ENCODE peak calls at places on chromosome 7, in seven cellular contexts. E, B, Z, C, K, N and O are unnamed samples.

GRCh38 chr7:88357794-88358533 is 51.3 kb upstream of the STEAP4 start:
- DNase-seq in E (peak; percentile 45), B (no peak), Z (peak; percentile 24), C (no peak), K (no peak), N (no peak), O (no peak)

GRCh38 chr7:131040467-131040932 is 287.2 kb upstream of the MKLN1 start:
- DNase-seq in E (peak; percentile 70), B (no peak), Z (peak; percentile 14), C (peak; percentile 63), K (no peak), N (peak; percentile 60), O (no peak)

GRCh38 chr7:51316666-51317581 is at the start of gene COBL:
- DNase-seq in E (peak; percentile 82), B (no peak), Z (no peak), C (no peak), K (no peak), N (peak; percentile 74), O (no peak)

GRCh38 chr7:99919814-99920618 is 686 bp upstream of the TRIM4 start:
- DNase-seq in E (no peak), B (no peak), Z (no peak), C (no peak), K (no peak), N (no peak), O (no peak)

GRCh38 chr7:148588168-148588890 is 2.2 kb upstream of the C7orf33 start:
- DNase-seq in E (no peak), B (no peak), Z (no peak), C (no peak), K (no peak), N (no peak), O (no peak)

GRCh38 chr7:27091936-27092752 is 3.7 kb downstream of the HOXA1 start:
- DNase-seq in E (no peak), B (no peak), Z (no peak), C (no peak), K (no peak), N (peak; percentile 59), O (no peak)

GRCh38 chr7:74269757-74270277 is 15.6 kb upstream of the RFC2 start:
- DNase-seq in E (peak; percentile 80), B (no peak), Z (peak; percentile 73), C (peak; percentile 46), K (no peak), N (peak; percentile 82), O (no peak)

GRCh38 chr7:100606313-100606712 is 4.2 kb downstream of the PCOLCE start:
- DNase-seq in E (no peak), B (no peak), Z (no peak), C (no peak), K (no peak), N (no peak), O (no peak)

GRCh38 chr7:4993471-4993870 is 34.5 kb upstream of the MMD2 start:
- DNase-seq in E (no peak), B (no peak), Z (no peak), C (no peak), K (no peak), N (no peak), O (no peak)

GRCh38 chr7:142477079-142477651 is 219.3 kb upstream of the PRSS58 start:
- DNase-seq in E (no peak), B (no peak), Z (no peak), C (peak; percentile 40), K (no peak), N (no peak), O (no peak)

GRCh38 chr7:121352323-121352722 is 23.5 kb downstream of the WNT16 start:
- DNase-seq in E (no peak), B (no peak), Z (no peak), C (no peak), K (no peak), N (no peak), O (no peak)

GRCh38 chr7:142338633-142339501 is 81.0 kb upstream of the PRSS58 start:
- DNase-seq in E (peak; percentile 51), B (no peak), Z (no peak), C (peak; percentile 20), K (no peak), N (peak; percentile 88), O (no peak)

GRCh38 chr7:158141221-158141582 is 446.4 kb downstream of the PTPRN2 start:
- DNase-seq in E (no peak), B (no peak), Z (no peak), C (no peak), K (no peak), N (no peak), O (no peak)

GRCh38 chr7:151246161-151247015 is 2.1 kb downstream of the SMARCD3 start:
- DNase-seq in E (no peak), B (no peak), Z (no peak), C (no peak), K (no peak), N (no peak), O (no peak)

GRCh38 chr7:40885503-40885902 is 750.7 kb downstream of the SUGCT start:
- DNase-seq in E (no peak), B (no peak), Z (no peak), C (peak; percentile 3), K (no peak), N (no peak), O (no peak)

GRCh38 chr7:130201796-130202195 is 3.4 kb downstream of the TMEM209 start:
- DNase-seq in E (no peak), B (no peak), Z (no peak), C (no peak), K (no peak), N (no peak), O (no peak)

GRCh38 chr7:81608748-81609382 is 161.0 kb downstream of the HGF start:
- DNase-seq in E (no peak), B (no peak), Z (peak; percentile 65), C (no peak), K (no peak), N (no peak), O (no peak)

GRCh38 chr7:50739744-50740455 is 42.8 kb downstream of the GRB10 start:
- DNase-seq in E (no peak), B (no peak), Z (no peak), C (no peak), K (peak; percentile 43), N (no peak), O (no peak)